ENCODE peak calls at places on chromosomes 12 and 14, in ten cellular contexts. L, O, D, C, S, Z, U, B, T and Q are unnamed samples.

GRCh38 chr12:116765271-116765670 is 27.2 kb downstream of the RNFT2 start:
- DNase-seq in L (no peak), O (no peak), D (no peak), C (no peak), S (no peak), Z (no peak), U (no peak), B (no peak), T (no peak), Q (peak; percentile 14)

GRCh38 chr12:132285991-132286681 is 43.3 kb downstream of the GALNT9 start:
- DNase-seq in L (no peak), O (no peak), D (peak; percentile 77), C (peak; percentile 3), S (no peak), Z (no peak), U (no peak), B (peak; percentile 56), T (no peak), Q (peak; percentile 72)

GRCh38 chr14:93936245-93936644 is 9.1 kb downstream of the FAM181A start:
- DNase-seq in L (no peak), O (no peak), D (no peak), C (no peak), S (peak; percentile 31), Z (no peak), U (peak; percentile 44), B (peak; percentile 45), T (no peak), Q (no peak)

GRCh38 chr12:79939728-79940306 is 4.9 kb upstream of the PPP1R12A start:
- DNase-seq in L (no peak), O (no peak), D (no peak), C (no peak), S (no peak), Z (no peak), U (no peak), B (no peak), T (no peak), Q (no peak)

GRCh38 chr12:47735649-47736048 is 10.4 kb upstream of the ENDOU start:
- DNase-seq in L (no peak), O (no peak), D (no peak), C (no peak), S (no peak), Z (no peak), U (no peak), B (no peak), T (no peak), Q (no peak)

GRCh38 chr12:28777603-28778365 is 371.3 kb upstream of the FAR2 start:
- DNase-seq in L (no peak), O (no peak), D (no peak), C (no peak), S (no peak), Z (no peak), U (no peak), B (no peak), T (no peak), Q (no peak)

GRCh38 chr14:99363051-99363450 is 91.1 kb upstream of the BCL11B start:
- DNase-seq in L (no peak), O (no peak), D (no peak), C (no peak), S (no peak), Z (no peak), U (no peak), B (no peak), T (no peak), Q (no peak)

GRCh38 chr14:96783306-96784224 is 13.6 kb upstream of the VRK1 start:
- DNase-seq in L (no peak), O (no peak), D (no peak), C (no peak), S (no peak), Z (no peak), U (no peak), B (no peak), T (no peak), Q (no peak)

GRCh38 chr14:76876076-76876475 is 49.9 kb downstream of the LRRC74A start:
- DNase-seq in L (peak; percentile 65), O (peak; percentile 24), D (no peak), C (peak; percentile 68), S (peak; percentile 72), Z (peak; percentile 4), U (peak; percentile 58), B (peak; percentile 80), T (peak; percentile 51), Q (peak; percentile 51)

GRCh38 chr12:112855375-112855774 is 51.4 kb upstream of the OAS1 start:
- DNase-seq in L (no peak), O (no peak), D (no peak), C (no peak), S (no peak), Z (no peak), U (no peak), B (peak; percentile 66), T (no peak), Q (peak; percentile 31)